ENCODE peak calls at places on chromosomes 7 and 10, in six cellular contexts. L is head of caudate nucleus; D is frontal cortex; N is stimulated activated CD8-positive, alpha-beta memory T cell treated with anti-CD3 and anti-CD28 coated beads, Interleukin-7, amount 100 ng/mL, for 24 hours; A is MCF 10A; H is tibial artery. J is an unnamed sample.

GRCh38 chr10:4677296-4678021 is 148.5 kb upstream of the AKR1E2 start:
- DNase-seq in N (no peak), H (no peak), D (no peak), L (no peak), A (peak), J (peak)

GRCh38 chr7:22563115-22563514 is 63.1 kb upstream of the STEAP1B start:
- DNase-seq in A (no peak), N (no peak), H (no peak), D (no peak), L (peak), J (no peak)

GRCh38 chr10:132518572-132519381 is 18.8 kb upstream of the INPP5A start:
- DNase-seq in N (no peak), L (no peak), D (peak), A (no peak), H (peak), J (peak)

GRCh38 chr10:113620486-113620885 is 43.4 kb downstream of the NRAP start:
- DNase-seq in H (no peak), A (no peak), N (no peak), L (no peak), D (no peak), J (no peak)

GRCh38 chr10:80265740-80266512 is 23.5 kb downstream of the MAT1A start:
- DNase-seq in A (no peak), N (no peak), D (no peak), H (no peak), L (no peak), J (no peak)

GRCh38 chr10:86164216-86164774 is 202.3 kb downstream of the GRID1 start:
- DNase-seq in L (no peak), A (no peak), D (no peak), N (no peak), H (peak), J (no peak)

GRCh38 chr10:75208177-75208576 is 2.4 kb upstream of the VDAC2 start:
- DNase-seq in L (no peak), H (no peak), A (peak), D (no peak), N (no peak), J (peak)

GRCh38 chr7:27237735-27238334 is 4.8 kb upstream of the EVX1 start:
- DNase-seq in N (no peak), H (peak), L (no peak), A (peak), D (no peak), J (peak)

GRCh38 chr7:3544202-3544601 is 243.2 kb downstream of the SDK1 start:
- DNase-seq in N (no peak), A (no peak), D (no peak), L (no peak), H (no peak), J (no peak)

GRCh38 chr7:101947899-101948298 is 130.5 kb downstream of the CUX1 start:
- DNase-seq in N (no peak), L (no peak), A (no peak), D (peak), H (peak), J (no peak)

GRCh38 chr7:26365077-26365896 is 73.6 kb downstream of the SNX10 start:
- DNase-seq in N (no peak), L (peak), A (peak), H (no peak), D (no peak), J (peak)

GRCh38 chr7:107319724-107320228 is 150.1 kb upstream of the GPR22 start:
- DNase-seq in D (no peak), A (no peak), L (no peak), N (no peak), H (no peak), J (no peak)

GRCh38 chr7:7176421-7177043 is 5.8 kb upstream of the C1GALT1 start:
- DNase-seq in L (peak), D (no peak), N (no peak), H (no peak), A (peak), J (peak)

GRCh38 chr10:73497623-73498022 is 1.8 kb upstream of the PPP3CB start:
- DNase-seq in D (no peak), L (no peak), N (no peak), H (no peak), A (no peak), J (no peak)

GRCh38 chr7:99505324-99505662 is 831 bp downstream of the ZKSCAN5 start:
- DNase-seq in A (no peak), D (no peak), N (no peak), L (no peak), H (no peak), J (peak)

GRCh38 chr10:8216893-8217292 is 162.4 kb downstream of the GATA3 start:
- DNase-seq in L (no peak), N (no peak), D (no peak), H (no peak), A (no peak), J (no peak)

GRCh38 chr10:63977329-63977923 is 456.2 kb downstream of the REEP3 start:
- DNase-seq in D (peak), N (no peak), L (peak), H (no peak), A (peak), J (peak)

GRCh38 chr10:125060851-125061556 is 99.4 kb downstream of the CTBP2 start:
- DNase-seq in L (peak), D (peak), H (peak), A (peak), N (no peak), J (peak)

GRCh38 chr7:31937982-31938381 is 132.2 kb downstream of the PDE1C start:
- DNase-seq in N (no peak), H (no peak), D (no peak), A (no peak), L (no peak), J (no peak)

GRCh38 chr10:29627201-29628105 is 7.3 kb downstream of the SVIL start:
- DNase-seq in L (no peak), N (no peak), A (peak), D (no peak), H (no peak), J (peak)

GRCh38 chr7:98196706-98197605 is 14.3 kb upstream of the BHLHA15 start:
- DNase-seq in L (peak), N (no peak), H (no peak), A (no peak), D (no peak), J (no peak)

GRCh38 chr7:63925626-63926460 is 72.8 kb upstream of the ZNF722 start:
- DNase-seq in H (peak), N (peak), A (no peak), D (peak), L (peak), J (peak)

GRCh38 chr7:48096273-48096672 is 7.2 kb downstream of the UPP1 start:
- DNase-seq in N (no peak), D (no peak), H (no peak), A (no peak), L (no peak), J (no peak)

GRCh38 chr7:18356195-18356645 is 139.3 kb upstream of the HDAC9 start:
- DNase-seq in A (peak), N (no peak), L (no peak), H (no peak), D (peak), J (peak)

GRCh38 chr10:71213127-71213616 is 802 bp downstream of the UNC5B start:
- DNase-seq in A (peak), L (peak), D (peak), H (peak), N (no peak), J (peak)

GRCh38 chr10:131937832-131938231 is 37.0 kb downstream of the PPP2R2D start:
- DNase-seq in N (no peak), L (no peak), D (no peak), A (no peak), H (no peak), J (no peak)

GRCh38 chr7:20219446-20220292 is 2.5 kb upstream of the MACC1 start:
- DNase-seq in N (no peak), A (peak), H (peak), L (peak), D (no peak), J (peak)

GRCh38 chr10:119715628-119716505 is 10.0 kb upstream of the INPP5F start:
- DNase-seq in A (no peak), H (no peak), D (no peak), N (no peak), L (no peak), J (no peak)

GRCh38 chr7:90173127-90173844 is 19.0 kb downstream of the STEAP1 start:
- DNase-seq in N (no peak), D (no peak), L (no peak), H (no peak), A (no peak), J (no peak)

GRCh38 chr7:1925349-1925748 is 255.3 kb downstream of the ELFN1 start:
- DNase-seq in L (no peak), D (no peak), N (no peak), H (no peak), A (no peak), J (no peak)

GRCh38 chr10:35324196-35324595 is 12.1 kb upstream of the CCNY start:
- DNase-seq in A (no peak), L (no peak), N (no peak), D (no peak), H (no peak), J (no peak)

GRCh38 chr10:4819707-4820106 is 6.3 kb upstream of the AKR1E2 start:
- DNase-seq in A (no peak), D (no peak), N (no peak), H (no peak), L (no peak), J (no peak)

GRCh38 chr7:106766551-106766950 is 98.5 kb upstream of the PIK3CG start:
- DNase-seq in H (no peak), A (no peak), N (no peak), D (no peak), L (no peak), J (no peak)

GRCh38 chr10:131674130-131674529 is 226.7 kb upstream of the PPP2R2D start:
- DNase-seq in L (no peak), D (no peak), N (no peak), A (no peak), H (no peak), J (no peak)

GRCh38 chr10:71247306-71247705 is 34.9 kb downstream of the UNC5B start:
- DNase-seq in H (no peak), N (no peak), L (no peak), A (peak), D (no peak), J (peak)

GRCh38 chr10:60032723-60033122 is 126.4 kb upstream of the CCDC6 start:
- DNase-seq in H (no peak), L (peak), N (no peak), D (peak), A (peak), J (peak)

GRCh38 chr7:115731796-115732471 is 298.6 kb downstream of the TFEC start:
- DNase-seq in A (no peak), N (no peak), L (no peak), D (no peak), H (no peak), J (no peak)

J was measured in bronchial epithelial cell.